ENCODE peak calls at places on chromosomes 12 and 14, in eight cellular contexts. P, O, M, K, D, F, N and Z are unnamed samples.

GRCh38 chr12:49885663-49886461 is 17.8 kb downstream of the FAIM2 start:
- DNase-seq in O (no peak), K (no peak), F (no peak), M (no peak), P (no peak), D (no peak), N (no peak), Z (no peak)

GRCh38 chr12:88393017-88393767 is 187.1 kb downstream of the KITLG start:
- DNase-seq in K (peak), M (no peak), N (no peak), P (peak), D (no peak), O (no peak), F (no peak), Z (no peak)

GRCh38 chr12:27779416-27779815 is 617 bp upstream of the KLHL42 start:
- DNase-seq in P (no peak), M (peak), K (peak), N (no peak), F (peak), D (peak), O (no peak), Z (no peak)

GRCh38 chr12:1644523-1645438 is 15.8 kb downstream of the WNT5B start:
- DNase-seq in P (no peak), O (no peak), D (peak), M (peak), K (no peak), F (peak), N (no peak), Z (no peak)

GRCh38 chr12:94781835-94782234 is 131.5 kb upstream of the TMCC3 start:
- DNase-seq in P (no peak), O (no peak), F (no peak), M (no peak), D (no peak), K (no peak), N (no peak), Z (no peak)

GRCh38 chr12:30754383-30754749 is 385 bp downstream of the CAPRIN2 start:
- DNase-seq in M (no peak), N (peak), K (no peak), F (no peak), D (no peak), O (no peak), P (no peak), Z (no peak)

GRCh38 chr12:101127521-101128219 is 82.4 kb downstream of the SLC5A8 start:
- DNase-seq in D (no peak), N (peak), K (peak), O (no peak), M (no peak), P (no peak), F (no peak), Z (no peak)

GRCh38 chr14:53108292-53108937 is 44.7 kb downstream of the DDHD1 start:
- DNase-seq in M (no peak), K (no peak), O (no peak), N (peak), F (no peak), D (no peak), P (no peak), Z (no peak)

GRCh38 chr12:106282457-106283097 is 20.0 kb upstream of the TCP11L2 start:
- DNase-seq in N (no peak), K (peak), O (no peak), D (no peak), M (peak), P (peak), F (peak), Z (peak)

GRCh38 chr12:6827437-6827894 is 741 bp upstream of the P3H3 start:
- DNase-seq in K (peak), O (peak), N (peak), P (peak), M (peak), F (peak), D (peak), Z (no peak)

GRCh38 chr12:112408621-112409020 is 784 bp downstream of the RPL6 start:
- DNase-seq in O (no peak), P (no peak), N (no peak), F (no peak), D (no peak), M (no peak), K (no peak), Z (no peak)

GRCh38 chr12:100574262-100575074 is 984 bp downstream of the GAS2L3 start:
- DNase-seq in K (peak), F (no peak), O (no peak), N (no peak), M (no peak), P (peak), D (peak), Z (no peak)

GRCh38 chr14:92408186-92408585 is 85.2 kb downstream of the SLC24A4 start:
- DNase-seq in M (no peak), N (peak), D (no peak), O (no peak), P (no peak), F (no peak), K (peak), Z (no peak)

GRCh38 chr14:35296505-35296904 is 4.3 kb downstream of the PSMA6 start:
- DNase-seq in M (no peak), N (no peak), O (no peak), D (no peak), F (no peak), P (no peak), K (no peak), Z (no peak)